ENCODE peak calls at places on chromosomes 2 and 18, in six cellular contexts. One of them, this sample, is unnamed.

GRCh38 chr18:36711813-36712444 is 116.9 kb downstream of the TPGS2 start:
- DNase-seq in mammary epithelial cell: peak; percentile 74
- DNase-seq in IMR-90: peak; percentile 94
- DNase-seq in ascending aorta: peak; percentile 73
- DNase-seq in breast epithelium: no peak
- DNase-seq in endothelial cell of umbilical vein: no peak
- DNase-seq in this sample: no peak

GRCh38 chr2:222568866-222569265 is 87.0 kb downstream of the FARSB start:
- DNase-seq in mammary epithelial cell: no peak
- DNase-seq in IMR-90: peak; percentile 85
- DNase-seq in ascending aorta: no peak
- DNase-seq in breast epithelium: no peak
- DNase-seq in endothelial cell of umbilical vein: no peak
- DNase-seq in this sample: no peak

GRCh38 chr2:17646096-17646554 is 105.6 kb downstream of the VSNL1 start:
- DNase-seq in mammary epithelial cell: peak; percentile 84
- DNase-seq in IMR-90: peak; percentile 88
- DNase-seq in ascending aorta: no peak
- DNase-seq in breast epithelium: peak; percentile 35
- DNase-seq in endothelial cell of umbilical vein: peak; percentile 77
- DNase-seq in this sample: peak; percentile 36

GRCh38 chr2:113202305-113203216 is 28.8 kb downstream of the PSD4 start:
- DNase-seq in mammary epithelial cell: no peak
- DNase-seq in IMR-90: no peak
- DNase-seq in ascending aorta: no peak
- DNase-seq in breast epithelium: no peak
- DNase-seq in endothelial cell of umbilical vein: no peak
- DNase-seq in this sample: no peak

GRCh38 chr2:167553635-167554034 is 665.4 kb downstream of the XIRP2 start:
- DNase-seq in mammary epithelial cell: no peak
- DNase-seq in IMR-90: no peak
- DNase-seq in ascending aorta: no peak
- DNase-seq in breast epithelium: no peak
- DNase-seq in endothelial cell of umbilical vein: no peak
- DNase-seq in this sample: no peak

GRCh38 chr2:101120124-101120996 is 30.8 kb downstream of the TBC1D8 start:
- DNase-seq in mammary epithelial cell: peak; percentile 87
- DNase-seq in IMR-90: peak; percentile 29
- DNase-seq in ascending aorta: peak; percentile 95
- DNase-seq in breast epithelium: peak; percentile 95
- DNase-seq in endothelial cell of umbilical vein: peak; percentile 76
- DNase-seq in this sample: no peak

GRCh38 chr18:79069792-79070151 is 578 bp downstream of the ATP9B start:
- DNase-seq in mammary epithelial cell: no peak
- DNase-seq in IMR-90: no peak
- DNase-seq in ascending aorta: no peak
- DNase-seq in breast epithelium: no peak
- DNase-seq in endothelial cell of umbilical vein: peak; percentile 52
- DNase-seq in this sample: no peak

GRCh38 chr2:191320881-191321280 is 75.7 kb downstream of the MYO1B start:
- DNase-seq in mammary epithelial cell: no peak
- DNase-seq in IMR-90: peak; percentile 56
- DNase-seq in ascending aorta: no peak
- DNase-seq in breast epithelium: no peak
- DNase-seq in endothelial cell of umbilical vein: no peak
- DNase-seq in this sample: no peak

GRCh38 chr2:132849118-132849517 is 179.1 kb upstream of the LYPD1 start:
- DNase-seq in mammary epithelial cell: no peak
- DNase-seq in IMR-90: peak; percentile 81
- DNase-seq in ascending aorta: no peak
- DNase-seq in breast epithelium: no peak
- DNase-seq in endothelial cell of umbilical vein: no peak
- DNase-seq in this sample: no peak

GRCh38 chr2:128313076-128313836 is 5.4 kb downstream of the HS6ST1 start:
- DNase-seq in mammary epithelial cell: peak; percentile 45
- DNase-seq in IMR-90: peak; percentile 63
- DNase-seq in ascending aorta: no peak
- DNase-seq in breast epithelium: peak; percentile 20
- DNase-seq in endothelial cell of umbilical vein: no peak
- DNase-seq in this sample: peak; percentile 18

GRCh38 chr2:102313025-102313424 is 1.7 kb downstream of the IL1RL1 start:
- DNase-seq in mammary epithelial cell: peak; percentile 86
- DNase-seq in IMR-90: peak; percentile 95
- DNase-seq in ascending aorta: no peak
- DNase-seq in breast epithelium: no peak
- DNase-seq in endothelial cell of umbilical vein: peak; percentile 67
- DNase-seq in this sample: no peak

GRCh38 chr2:65357095-65357958 is 75.1 kb downstream of the SPRED2 start:
- DNase-seq in mammary epithelial cell: no peak
- DNase-seq in IMR-90: no peak
- DNase-seq in ascending aorta: no peak
- DNase-seq in breast epithelium: no peak
- DNase-seq in endothelial cell of umbilical vein: no peak
- DNase-seq in this sample: no peak

GRCh38 chr18:54261894-54262293 is 7.4 kb upstream of the POLI start:
- DNase-seq in mammary epithelial cell: no peak
- DNase-seq in IMR-90: no peak
- DNase-seq in ascending aorta: no peak
- DNase-seq in breast epithelium: no peak
- DNase-seq in endothelial cell of umbilical vein: no peak
- DNase-seq in this sample: no peak

GRCh38 chr2:199485732-199486335 is 28.1 kb upstream of the SATB2 start:
- DNase-seq in mammary epithelial cell: peak; percentile 35
- DNase-seq in IMR-90: peak; percentile 49
- DNase-seq in ascending aorta: no peak
- DNase-seq in breast epithelium: no peak
- DNase-seq in endothelial cell of umbilical vein: peak; percentile 43
- DNase-seq in this sample: peak; percentile 32

GRCh38 chr2:70607121-70607551 is 53.5 kb upstream of the TGFA start:
- DNase-seq in mammary epithelial cell: peak; percentile 98
- DNase-seq in IMR-90: no peak
- DNase-seq in ascending aorta: no peak
- DNase-seq in breast epithelium: peak; percentile 85
- DNase-seq in endothelial cell of umbilical vein: no peak
- DNase-seq in this sample: no peak

GRCh38 chr2:218396688-218397501 is 2.8 kb upstream of the CTDSP1 start:
- DNase-seq in mammary epithelial cell: peak; percentile 62
- DNase-seq in IMR-90: peak; percentile 67
- DNase-seq in ascending aorta: peak; percentile 90
- DNase-seq in breast epithelium: peak; percentile 75
- DNase-seq in endothelial cell of umbilical vein: peak; percentile 62
- DNase-seq in this sample: no peak

GRCh38 chr2:53268086-53268485 is 499.5 kb upstream of the CHAC2 start:
- DNase-seq in mammary epithelial cell: no peak
- DNase-seq in IMR-90: no peak
- DNase-seq in ascending aorta: no peak
- DNase-seq in breast epithelium: no peak
- DNase-seq in endothelial cell of umbilical vein: no peak
- DNase-seq in this sample: no peak
- TF ChIP-seq CTCF in mammary epithelial cell: no peak
- TF ChIP-seq CTCF in IMR-90: no peak
- TF ChIP-seq CTCF in ascending aorta: no peak
- TF ChIP-seq CTCF in breast epithelium: no peak
- TF ChIP-seq CTCF in endothelial cell of umbilical vein: no peak
- TF ChIP-seq CTCF in this sample: no peak

DNA sequence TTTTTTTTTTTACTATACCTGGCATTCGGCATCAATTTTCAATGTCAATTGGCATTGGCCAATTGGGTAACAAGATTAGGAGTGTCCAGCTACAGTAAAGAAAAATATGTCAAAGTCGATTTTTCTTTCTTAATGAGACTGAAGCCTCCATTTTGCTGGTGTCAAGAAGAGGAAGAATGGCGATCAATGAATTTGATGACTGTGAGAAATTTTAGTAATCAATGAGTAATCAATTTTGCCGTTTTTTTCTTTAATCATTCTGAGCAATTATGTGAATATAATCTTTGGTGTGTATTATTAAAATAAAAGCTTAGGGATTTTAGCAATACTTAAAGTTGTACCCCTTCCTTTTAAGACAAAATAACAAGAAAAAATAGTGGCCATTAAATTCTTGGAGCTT is 69.7 kb downstream of the TMEM200C start:
- DNase-seq in mammary epithelial cell: no peak
- DNase-seq in IMR-90: no peak
- DNase-seq in ascending aorta: no peak
- DNase-seq in breast epithelium: no peak
- DNase-seq in endothelial cell of umbilical vein: no peak
- DNase-seq in this sample: no peak
- TF ChIP-seq CTCF in mammary epithelial cell: no peak
- TF ChIP-seq CTCF in IMR-90: no peak
- TF ChIP-seq CTCF in ascending aorta: no peak
- TF ChIP-seq CTCF in breast epithelium: no peak
- TF ChIP-seq CTCF in endothelial cell of umbilical vein: no peak
- TF ChIP-seq CTCF in this sample: no peak

GRCh38 chr2:677056-677949 is at the start of gene TMEM18:
- DNase-seq in mammary epithelial cell: peak; percentile 97
- DNase-seq in IMR-90: peak; percentile 99
- DNase-seq in ascending aorta: peak; percentile 98
- DNase-seq in breast epithelium: peak; percentile 95
- DNase-seq in endothelial cell of umbilical vein: peak; percentile 98
- DNase-seq in this sample: no peak
- TF ChIP-seq CTCF in mammary epithelial cell: peak; percentile 6
- TF ChIP-seq CTCF in IMR-90: peak; percentile 32
- TF ChIP-seq CTCF in ascending aorta: no peak
- TF ChIP-seq CTCF in breast epithelium: peak; percentile 48
- TF ChIP-seq CTCF in endothelial cell of umbilical vein: peak; percentile 6
- TF ChIP-seq CTCF in this sample: peak; percentile 14

DNA sequence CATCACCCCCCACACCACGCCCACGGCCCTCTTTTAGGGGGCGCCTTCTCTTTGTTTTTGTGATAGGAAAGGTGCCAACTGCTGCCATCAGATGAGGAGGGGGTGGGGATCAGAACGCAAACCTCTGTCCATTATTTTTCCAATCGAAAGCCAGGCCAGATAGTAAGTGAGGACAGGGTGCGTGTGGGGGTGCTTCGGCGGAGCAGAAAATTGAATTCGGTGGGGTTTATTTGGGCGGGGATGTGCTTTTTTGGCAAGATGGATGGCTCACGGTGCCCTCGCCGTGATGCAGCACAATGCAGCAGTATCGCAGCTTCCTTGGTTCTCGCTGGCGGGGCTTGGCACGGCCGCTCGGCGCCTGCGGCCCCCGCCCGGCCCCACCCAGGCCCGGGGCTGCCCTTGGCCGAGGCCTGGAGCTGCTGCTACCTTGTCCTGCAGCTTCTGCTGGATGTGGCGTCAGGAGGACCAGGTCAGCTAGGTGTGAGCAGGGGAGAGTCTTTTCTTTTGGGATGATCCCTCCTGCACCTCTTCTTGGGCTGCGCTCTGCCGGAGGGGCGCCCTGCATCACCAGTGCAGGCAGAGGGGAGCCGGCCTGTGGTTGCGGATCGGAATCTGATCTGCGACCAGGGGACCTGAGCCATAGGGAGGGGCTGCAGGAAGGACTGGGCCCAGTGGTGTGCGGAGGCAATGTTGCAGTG is 1.3 kb downstream of the SPTBN1 start:
- DNase-seq in mammary epithelial cell: peak; percentile 39
- DNase-seq in IMR-90: no peak
- DNase-seq in ascending aorta: no peak
- DNase-seq in breast epithelium: no peak
- DNase-seq in endothelial cell of umbilical vein: peak; percentile 41
- DNase-seq in this sample: no peak
- TF ChIP-seq CTCF in mammary epithelial cell: no peak
- TF ChIP-seq CTCF in IMR-90: no peak
- TF ChIP-seq CTCF in ascending aorta: no peak
- TF ChIP-seq CTCF in breast epithelium: no peak
- TF ChIP-seq CTCF in endothelial cell of umbilical vein: no peak
- TF ChIP-seq CTCF in this sample: no peak

GRCh38 chr2:14905571-14905970 is 273.1 kb downstream of the LRATD1 start:
- DNase-seq in mammary epithelial cell: no peak
- DNase-seq in IMR-90: no peak
- DNase-seq in ascending aorta: no peak
- DNase-seq in breast epithelium: no peak
- DNase-seq in endothelial cell of umbilical vein: no peak
- DNase-seq in this sample: no peak

GRCh38 chr2:14910659-14911058 is 278.1 kb downstream of the LRATD1 start:
- DNase-seq in mammary epithelial cell: no peak
- DNase-seq in IMR-90: no peak
- DNase-seq in ascending aorta: no peak
- DNase-seq in breast epithelium: no peak
- DNase-seq in endothelial cell of umbilical vein: no peak
- DNase-seq in this sample: no peak

GRCh38 chr2:14909795-14910194 is 277.3 kb downstream of the LRATD1 start:
- DNase-seq in mammary epithelial cell: no peak
- DNase-seq in IMR-90: no peak
- DNase-seq in ascending aorta: no peak
- DNase-seq in breast epithelium: no peak
- DNase-seq in endothelial cell of umbilical vein: no peak
- DNase-seq in this sample: no peak

GRCh38 chr2:14903709-14904374 is 271.3 kb downstream of the LRATD1 start:
- DNase-seq in mammary epithelial cell: peak; percentile 41
- DNase-seq in IMR-90: no peak
- DNase-seq in ascending aorta: no peak
- DNase-seq in breast epithelium: no peak
- DNase-seq in endothelial cell of umbilical vein: no peak
- DNase-seq in this sample: peak; percentile 40

DNA sequence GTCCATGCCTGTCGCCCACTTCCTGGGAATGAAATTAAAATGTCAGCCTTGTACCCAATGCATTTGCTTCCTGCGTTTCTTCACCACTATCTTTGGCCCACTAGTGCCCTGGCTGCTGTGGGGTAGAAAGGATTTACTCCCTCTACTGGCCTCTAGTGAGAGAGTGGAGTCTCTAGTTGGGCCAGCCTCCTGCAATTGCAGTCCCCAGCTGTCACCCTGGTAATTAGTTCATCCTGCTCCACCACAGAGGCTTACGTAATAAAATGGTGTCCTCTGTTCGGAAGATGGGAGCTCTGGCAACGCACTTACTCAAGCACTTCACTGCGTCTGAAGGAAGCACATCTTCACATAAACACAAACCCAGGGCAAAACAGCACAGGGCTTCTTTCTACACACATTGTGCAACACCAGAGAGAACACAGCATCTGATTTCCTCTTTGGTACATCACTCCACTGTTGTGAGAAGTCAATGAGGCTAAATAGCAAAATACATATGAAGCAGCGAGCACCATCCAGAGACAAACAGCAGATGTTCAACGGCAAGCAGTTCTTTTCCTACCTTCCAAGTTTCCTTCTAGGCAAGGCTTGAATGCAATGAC is 274.6 kb downstream of the LRATD1 start:
- DNase-seq in mammary epithelial cell: no peak
- DNase-seq in IMR-90: no peak
- DNase-seq in ascending aorta: no peak
- DNase-seq in breast epithelium: no peak
- DNase-seq in endothelial cell of umbilical vein: no peak
- DNase-seq in this sample: no peak
- TF ChIP-seq CTCF in mammary epithelial cell: no peak
- TF ChIP-seq CTCF in IMR-90: no peak
- TF ChIP-seq CTCF in ascending aorta: no peak
- TF ChIP-seq CTCF in breast epithelium: no peak
- TF ChIP-seq CTCF in endothelial cell of umbilical vein: no peak
- TF ChIP-seq CTCF in this sample: peak; percentile 24

GRCh38 chr2:3536682-3537632 is 17.6 kb upstream of the ADI1 start:
- DNase-seq in mammary epithelial cell: peak; percentile 8
- DNase-seq in IMR-90: peak; percentile 56
- DNase-seq in ascending aorta: peak; percentile 77
- DNase-seq in breast epithelium: no peak
- DNase-seq in endothelial cell of umbilical vein: peak; percentile 51
- DNase-seq in this sample: no peak
- TF ChIP-seq CTCF in mammary epithelial cell: peak; percentile 26
- TF ChIP-seq CTCF in IMR-90: peak; percentile 52
- TF ChIP-seq CTCF in ascending aorta: peak; percentile 46
- TF ChIP-seq CTCF in breast epithelium: no peak
- TF ChIP-seq CTCF in endothelial cell of umbilical vein: peak; percentile 57
- TF ChIP-seq CTCF in this sample: no peak